ENCODE peak calls at places on chromosome 18, in seven cellular contexts. U is neural crest cell, E is BE2C, J is AG09309, F is B cell, O is fibroblast of lung, X is H1. R is an unnamed sample.

GRCh38 chr18:12307871-12308385 is at the start of gene TUBB6:
- DNase-seq in F (peak), X (peak), U (peak), J (no peak), O (peak), E (peak), R (peak)

GRCh38 chr18:48042431-48042830 is 112.0 kb upstream of the SMAD2 start:
- DNase-seq in X (no peak), O (no peak), F (no peak), E (no peak), J (no peak), U (no peak), R (no peak)

GRCh38 chr18:64019922-64020756 is 50.3 kb downstream of the SERPINB8 start:
- DNase-seq in U (no peak), O (no peak), J (no peak), X (no peak), F (no peak), E (no peak), R (no peak)

GRCh38 chr18:48718251-48718959 is 179.6 kb downstream of the CTIF start:
- DNase-seq in J (no peak), F (no peak), U (no peak), X (no peak), E (no peak), O (no peak), R (no peak)

GRCh38 chr18:413263-413662 is 87.2 kb downstream of the COLEC12 start:
- DNase-seq in U (no peak), J (no peak), E (no peak), O (peak), X (no peak), F (no peak), R (no peak)

GRCh38 chr18:67582488-67582887 is 66.0 kb upstream of the DSEL start:
- DNase-seq in U (no peak), O (no peak), X (no peak), J (no peak), E (no peak), F (no peak), R (no peak)

GRCh38 chr18:58580623-58581022 is 48.3 kb downstream of the ALPK2 start:
- DNase-seq in X (no peak), U (no peak), E (no peak), O (peak), J (peak), F (no peak), R (no peak)

GRCh38 chr18:48695671-48696070 is 156.8 kb downstream of the CTIF start:
- DNase-seq in U (no peak), J (no peak), O (no peak), F (no peak), X (no peak), E (no peak), R (no peak)

GRCh38 chr18:55334875-55335274 is 253.1 kb downstream of the TCF4 start:
- DNase-seq in J (no peak), X (no peak), E (no peak), O (no peak), F (no peak), U (no peak), R (no peak)

GRCh38 chr18:41690332-41691110 is 264.5 kb upstream of the PIK3C3 start:
- DNase-seq in U (no peak), O (peak), F (no peak), X (no peak), J (no peak), E (no peak), R (no peak)

GRCh38 chr18:56787392-56787791 is 136.2 kb downstream of the WDR7 start:
- DNase-seq in F (no peak), O (no peak), J (no peak), U (no peak), E (no peak), X (no peak), R (no peak)

GRCh38 chr18:23313379-23313778 is 139.7 kb upstream of the RIOK3 start:
- DNase-seq in E (no peak), X (no peak), U (no peak), O (no peak), J (no peak), F (no peak), R (no peak)

GRCh38 chr18:43515481-43515880 is 238.2 kb upstream of the SYT4 start:
- DNase-seq in J (no peak), E (no peak), X (no peak), U (no peak), O (no peak), F (no peak), R (no peak)

GRCh38 chr18:29285471-29285870 is 1108.5 kb upstream of the CDH2 start:
- DNase-seq in X (no peak), F (no peak), E (no peak), O (no peak), J (no peak), U (no peak), R (no peak)

GRCh38 chr18:3012306-3012919 is 531 bp downstream of the LPIN2 start:
- DNase-seq in F (peak), U (no peak), X (peak), E (no peak), J (no peak), O (peak), R (no peak)

GRCh38 chr18:74806700-74807416 is 209.2 kb downstream of the ZNF407 start:
- DNase-seq in O (peak), F (peak), X (no peak), U (no peak), J (peak), E (no peak), R (peak)

GRCh38 chr18:39939209-39939608 is 2015.8 kb upstream of the PIK3C3 start:
- DNase-seq in X (no peak), F (no peak), J (no peak), E (no peak), O (no peak), U (no peak), R (no peak)

GRCh38 chr18:13446581-13447470 is 228.3 kb downstream of the LDLRAD4 start:
- DNase-seq in F (no peak), U (no peak), O (no peak), X (no peak), E (no peak), J (no peak), R (no peak)

GRCh38 chr18:32470136-32470712 is 458 bp downstream of the GAREM1 start:
- DNase-seq in E (peak), O (peak), U (peak), F (peak), X (peak), J (no peak), R (no peak)

GRCh38 chr18:60413944-60414547 is 41.5 kb upstream of the MC4R start:
- DNase-seq in J (no peak), X (peak), O (peak), F (peak), E (peak), U (no peak), R (no peak)
- TF ChIP-seq CTCF in J (peak), X (peak), O (peak), F (no peak), E (peak), U (peak), R (peak)

GRCh38 chr18:33673689-33674088 is 95.7 kb downstream of the ASXL3 start:
- DNase-seq in J (no peak), O (no peak), U (no peak), X (no peak), F (no peak), E (no peak), R (no peak)
- TF ChIP-seq CTCF in J (no peak), O (no peak), U (no peak), X (no peak), F (no peak), E (no peak), R (no peak)

GRCh38 chr18:62196079-62196478 is 9.0 kb downstream of the RELCH start:
- DNase-seq in X (peak), F (no peak), J (no peak), E (no peak), U (no peak), O (no peak), R (no peak)
- TF ChIP-seq CTCF in X (peak), F (no peak), J (no peak), E (no peak), U (peak), O (no peak), R (no peak)

DNA sequence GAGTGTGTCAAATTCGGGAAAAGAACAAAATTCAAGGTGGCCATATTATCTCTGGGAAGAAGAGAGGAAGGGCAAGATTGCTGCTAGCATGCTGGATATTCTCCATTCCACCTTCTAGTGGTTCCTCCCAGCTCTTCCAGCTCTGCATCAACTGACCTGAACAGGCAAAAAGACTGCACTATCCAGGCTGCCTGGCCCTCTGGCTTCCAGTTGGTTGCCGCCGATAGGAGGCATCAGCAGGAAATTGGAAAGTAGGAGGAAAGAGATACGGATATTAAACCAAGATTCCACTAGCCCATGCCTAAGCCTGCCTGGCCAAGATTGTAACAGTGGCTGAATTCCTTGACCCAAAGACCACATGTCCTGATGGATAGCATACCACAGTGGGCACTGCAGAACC is 1.7 kb upstream of the RTTN start:
- DNase-seq in U (no peak), E (no peak), O (no peak), F (no peak), X (no peak), J (no peak), R (no peak)
- TF ChIP-seq CTCF in U (no peak), E (no peak), O (no peak), F (no peak), X (no peak), J (no peak), R (no peak)

DNA sequence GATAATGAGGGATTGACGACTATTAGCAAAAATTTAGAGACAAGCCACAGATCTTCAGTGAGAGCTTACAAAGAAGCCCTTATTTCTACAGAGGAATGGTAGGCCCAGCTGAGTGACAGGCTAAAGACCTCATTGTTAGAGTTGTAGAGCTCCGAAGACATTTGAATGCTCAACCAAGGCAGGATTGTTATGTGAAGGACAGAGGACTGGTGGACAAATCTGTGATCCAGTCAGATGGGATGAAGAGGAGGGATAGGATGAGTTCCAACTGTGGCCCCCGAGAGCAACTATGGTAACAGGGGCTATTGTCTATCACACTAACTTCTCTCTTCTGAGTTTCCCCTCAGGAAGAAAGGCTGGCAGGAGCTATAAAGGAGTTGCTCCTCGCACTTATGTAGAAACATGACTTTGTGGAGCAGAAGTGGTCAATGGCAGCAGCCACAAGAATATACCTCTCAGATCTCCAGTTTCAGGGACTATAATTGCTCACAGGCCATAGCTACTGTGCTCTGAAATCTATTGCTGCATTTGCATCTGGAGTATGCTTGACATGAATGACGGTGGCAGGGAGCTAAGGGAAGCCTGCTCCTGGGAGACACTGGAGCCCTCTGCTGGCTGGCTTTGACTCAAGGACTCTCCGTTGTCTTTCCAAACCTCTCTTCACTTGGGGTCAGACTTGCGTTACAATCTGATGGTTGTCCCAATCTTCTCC is 50.3 kb upstream of the GREB1L start:
- DNase-seq in J (peak), O (peak), F (no peak), E (peak), U (peak), X (peak), R (peak)
- TF ChIP-seq CTCF in J (peak), O (peak), F (no peak), E (peak), U (peak), X (peak), R (peak)

GRCh38 chr18:36411745-36412168 is 114.2 kb downstream of the FHOD3 start:
- DNase-seq in J (no peak), O (no peak), F (no peak), U (no peak), E (peak), X (peak), R (no peak)
- TF ChIP-seq CTCF in J (peak), O (peak), F (no peak), U (peak), E (peak), X (peak), R (peak)

GRCh38 chr18:78448106-78448505 is 531.5 kb upstream of the SALL3 start:
- DNase-seq in U (no peak), X (no peak), F (no peak), O (no peak), J (no peak), E (no peak), R (no peak)
- TF ChIP-seq CTCF in U (peak), X (peak), F (no peak), O (no peak), J (no peak), E (no peak), R (no peak)